ENCODE peak calls at places on chromosomes 13 and 19, in ten cellular contexts. One of them, this sample, is unnamed.

GRCh38 chr19:2164020-2164988 is 571 bp downstream of the DOT1L start:
- DNase-seq in ovary: no peak
- DNase-seq in GM23338: peak; percentile 57
- DNase-seq in transverse colon: no peak
- DNase-seq in heart right ventricle: no peak
- DNase-seq in CD8-positive, alpha-beta T cell: no peak
- DNase-seq in brain microvascular endothelial cell: no peak
- DNase-seq in A549: no peak
- DNase-seq in lower lobe of right lung: no peak
- DNase-seq in OCI-LY7: peak; percentile 61
- DNase-seq in this sample: no peak

GRCh38 chr19:1451916-1452801 is 2.2 kb downstream of the APC2 start:
- DNase-seq in ovary: no peak
- DNase-seq in GM23338: peak; percentile 79
- DNase-seq in transverse colon: no peak
- DNase-seq in heart right ventricle: no peak
- DNase-seq in CD8-positive, alpha-beta T cell: no peak
- DNase-seq in brain microvascular endothelial cell: no peak
- DNase-seq in A549: no peak
- DNase-seq in lower lobe of right lung: no peak
- DNase-seq in OCI-LY7: no peak
- DNase-seq in this sample: no peak

GRCh38 chr19:39413269-39413902 is 917 bp downstream of the PLEKHG2 start:
- DNase-seq in ovary: peak; percentile 83
- DNase-seq in GM23338: peak; percentile 74
- DNase-seq in transverse colon: peak; percentile 58
- DNase-seq in heart right ventricle: peak; percentile 81
- DNase-seq in CD8-positive, alpha-beta T cell: no peak
- DNase-seq in brain microvascular endothelial cell: no peak
- DNase-seq in A549: peak; percentile 74
- DNase-seq in lower lobe of right lung: peak; percentile 69
- DNase-seq in OCI-LY7: peak; percentile 52
- DNase-seq in this sample: peak; percentile 83

GRCh38 chr19:31138077-31138476 is 211.2 kb downstream of the TSHZ3 start:
- DNase-seq in ovary: no peak
- DNase-seq in GM23338: no peak
- DNase-seq in transverse colon: peak; percentile 26
- DNase-seq in heart right ventricle: no peak
- DNase-seq in CD8-positive, alpha-beta T cell: no peak
- DNase-seq in brain microvascular endothelial cell: no peak
- DNase-seq in A549: no peak
- DNase-seq in lower lobe of right lung: no peak
- DNase-seq in OCI-LY7: no peak
- DNase-seq in this sample: no peak

GRCh38 chr19:30312582-30313352 is 59.4 kb upstream of the ZNF536 start:
- DNase-seq in ovary: no peak
- DNase-seq in GM23338: peak; percentile 22
- DNase-seq in transverse colon: no peak
- DNase-seq in heart right ventricle: no peak
- DNase-seq in CD8-positive, alpha-beta T cell: no peak
- DNase-seq in brain microvascular endothelial cell: no peak
- DNase-seq in A549: peak; percentile 26
- DNase-seq in lower lobe of right lung: no peak
- DNase-seq in OCI-LY7: no peak
- DNase-seq in this sample: no peak

GRCh38 chr19:8340341-8341096 is 2.5 kb downstream of the KANK3 start:
- DNase-seq in ovary: peak; percentile 47
- DNase-seq in GM23338: peak; percentile 63
- DNase-seq in transverse colon: peak; percentile 30
- DNase-seq in heart right ventricle: peak; percentile 73
- DNase-seq in CD8-positive, alpha-beta T cell: no peak
- DNase-seq in brain microvascular endothelial cell: no peak
- DNase-seq in A549: no peak
- DNase-seq in lower lobe of right lung: peak; percentile 75
- DNase-seq in OCI-LY7: no peak
- DNase-seq in this sample: peak; percentile 76

GRCh38 chr19:48405850-48406249 is 12.4 kb downstream of the GRIN2D start:
- DNase-seq in ovary: no peak
- DNase-seq in GM23338: no peak
- DNase-seq in transverse colon: no peak
- DNase-seq in heart right ventricle: no peak
- DNase-seq in CD8-positive, alpha-beta T cell: no peak
- DNase-seq in brain microvascular endothelial cell: no peak
- DNase-seq in A549: no peak
- DNase-seq in lower lobe of right lung: no peak
- DNase-seq in OCI-LY7: no peak
- DNase-seq in this sample: no peak

GRCh38 chr19:46373573-46374359 is 26.9 kb downstream of the PPP5C start:
- DNase-seq in ovary: no peak
- DNase-seq in GM23338: peak; percentile 80
- DNase-seq in transverse colon: peak; percentile 94
- DNase-seq in heart right ventricle: peak; percentile 84
- DNase-seq in CD8-positive, alpha-beta T cell: no peak
- DNase-seq in brain microvascular endothelial cell: peak; percentile 68
- DNase-seq in A549: peak; percentile 88
- DNase-seq in lower lobe of right lung: peak; percentile 93
- DNase-seq in OCI-LY7: no peak
- DNase-seq in this sample: peak; percentile 85

GRCh38 chr13:88068316-88068715 is 397.1 kb downstream of the SLITRK5 start:
- DNase-seq in ovary: no peak
- DNase-seq in GM23338: no peak
- DNase-seq in transverse colon: no peak
- DNase-seq in heart right ventricle: no peak
- DNase-seq in CD8-positive, alpha-beta T cell: no peak
- DNase-seq in brain microvascular endothelial cell: no peak
- DNase-seq in A549: no peak
- DNase-seq in lower lobe of right lung: no peak
- DNase-seq in OCI-LY7: no peak
- DNase-seq in this sample: no peak

GRCh38 chr13:110264685-110265275 is 42.2 kb downstream of the COL4A1 start:
- DNase-seq in ovary: no peak
- DNase-seq in GM23338: no peak
- DNase-seq in transverse colon: no peak
- DNase-seq in heart right ventricle: no peak
- DNase-seq in CD8-positive, alpha-beta T cell: no peak
- DNase-seq in brain microvascular endothelial cell: no peak
- DNase-seq in A549: no peak
- DNase-seq in lower lobe of right lung: no peak
- DNase-seq in OCI-LY7: no peak
- DNase-seq in this sample: no peak

GRCh38 chr13:110265682-110266430 is 41.1 kb downstream of the COL4A1 start:
- DNase-seq in ovary: no peak
- DNase-seq in GM23338: no peak
- DNase-seq in transverse colon: no peak
- DNase-seq in heart right ventricle: peak; percentile 60
- DNase-seq in CD8-positive, alpha-beta T cell: no peak
- DNase-seq in brain microvascular endothelial cell: no peak
- DNase-seq in A549: no peak
- DNase-seq in lower lobe of right lung: no peak
- DNase-seq in OCI-LY7: no peak
- DNase-seq in this sample: peak; percentile 62

GRCh38 chr13:110266983-110267382 is 40.0 kb downstream of the COL4A1 start:
- DNase-seq in ovary: no peak
- DNase-seq in GM23338: peak; percentile 60
- DNase-seq in transverse colon: no peak
- DNase-seq in heart right ventricle: no peak
- DNase-seq in CD8-positive, alpha-beta T cell: no peak
- DNase-seq in brain microvascular endothelial cell: no peak
- DNase-seq in A549: no peak
- DNase-seq in lower lobe of right lung: no peak
- DNase-seq in OCI-LY7: no peak
- DNase-seq in this sample: no peak

GRCh38 chr13:110265341-110265681 is 41.6 kb downstream of the COL4A1 start:
- DNase-seq in ovary: no peak
- DNase-seq in GM23338: no peak
- DNase-seq in transverse colon: no peak
- DNase-seq in heart right ventricle: no peak
- DNase-seq in CD8-positive, alpha-beta T cell: no peak
- DNase-seq in brain microvascular endothelial cell: no peak
- DNase-seq in A549: no peak
- DNase-seq in lower lobe of right lung: no peak
- DNase-seq in OCI-LY7: no peak
- DNase-seq in this sample: no peak

GRCh38 chr13:110266431-110266809 is 40.5 kb downstream of the COL4A1 start:
- DNase-seq in ovary: no peak
- DNase-seq in GM23338: no peak
- DNase-seq in transverse colon: no peak
- DNase-seq in heart right ventricle: no peak
- DNase-seq in CD8-positive, alpha-beta T cell: no peak
- DNase-seq in brain microvascular endothelial cell: no peak
- DNase-seq in A549: no peak
- DNase-seq in lower lobe of right lung: no peak
- DNase-seq in OCI-LY7: no peak
- DNase-seq in this sample: no peak
- H3K27ac ChIP-seq in ovary: no peak overlapping the region
- H3K27ac ChIP-seq in GM23338: peak overlapping the region; percentile 59
- H3K27ac ChIP-seq in transverse colon: peak overlapping the region; percentile 66
- H3K27ac ChIP-seq in heart right ventricle: peak overlapping the region; percentile 63
- H3K27ac ChIP-seq in CD8-positive, alpha-beta T cell: no peak overlapping the region
- H3K27ac ChIP-seq in brain microvascular endothelial cell: peak overlapping the region; percentile 38
- H3K27ac ChIP-seq in A549: no peak overlapping the region
- H3K27ac ChIP-seq in lower lobe of right lung: peak overlapping the region; percentile 42
- H3K27ac ChIP-seq in OCI-LY7: no peak overlapping the region
- H3K27ac ChIP-seq in this sample: peak overlapping the region; percentile 84

DNA sequence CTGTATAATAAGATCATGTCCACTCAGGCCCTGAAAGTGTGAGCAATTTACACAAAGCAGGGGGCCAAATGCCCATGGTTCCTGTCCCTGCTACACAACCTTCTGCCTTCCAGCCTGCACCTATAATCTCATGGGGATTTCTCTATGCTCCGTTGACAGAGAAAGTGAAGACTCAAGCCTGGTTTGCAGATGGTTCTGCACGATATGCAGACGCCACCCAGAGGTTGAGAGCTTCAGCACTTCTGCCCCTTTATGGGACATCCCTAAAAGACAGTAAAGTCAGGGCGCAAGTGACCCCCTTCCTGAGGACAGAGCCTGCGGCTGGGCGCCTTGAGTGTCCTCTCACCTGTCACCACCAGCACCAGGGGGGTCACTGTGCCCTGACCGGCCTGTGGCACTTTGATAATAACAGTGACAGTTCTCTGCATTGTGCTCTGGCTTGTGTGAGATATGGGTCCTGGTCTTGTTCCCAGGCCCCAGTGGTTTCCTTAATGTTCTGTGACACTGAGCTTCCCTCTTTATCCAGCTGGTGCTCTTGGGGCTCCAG is 15.1 kb downstream of the LILRA5 start:
- DNase-seq in ovary: no peak
- DNase-seq in GM23338: peak; percentile 27
- DNase-seq in transverse colon: no peak
- DNase-seq in heart right ventricle: no peak
- DNase-seq in CD8-positive, alpha-beta T cell: no peak
- DNase-seq in brain microvascular endothelial cell: no peak
- DNase-seq in A549: no peak
- DNase-seq in lower lobe of right lung: no peak
- DNase-seq in OCI-LY7: peak; percentile 37
- DNase-seq in this sample: no peak
- TF ChIP-seq CTCF in ovary: no peak
- TF ChIP-seq CTCF in GM23338: peak; percentile 34
- TF ChIP-seq CTCF in transverse colon: no peak
- TF ChIP-seq CTCF in heart right ventricle: no peak
- TF ChIP-seq CTCF in CD8-positive, alpha-beta T cell: no peak
- TF ChIP-seq CTCF in brain microvascular endothelial cell: peak; percentile 24
- TF ChIP-seq CTCF in A549: no peak
- TF ChIP-seq CTCF in lower lobe of right lung: no peak
- TF ChIP-seq CTCF in OCI-LY7: peak; percentile 66
- TF ChIP-seq CTCF in this sample: no peak

DNA sequence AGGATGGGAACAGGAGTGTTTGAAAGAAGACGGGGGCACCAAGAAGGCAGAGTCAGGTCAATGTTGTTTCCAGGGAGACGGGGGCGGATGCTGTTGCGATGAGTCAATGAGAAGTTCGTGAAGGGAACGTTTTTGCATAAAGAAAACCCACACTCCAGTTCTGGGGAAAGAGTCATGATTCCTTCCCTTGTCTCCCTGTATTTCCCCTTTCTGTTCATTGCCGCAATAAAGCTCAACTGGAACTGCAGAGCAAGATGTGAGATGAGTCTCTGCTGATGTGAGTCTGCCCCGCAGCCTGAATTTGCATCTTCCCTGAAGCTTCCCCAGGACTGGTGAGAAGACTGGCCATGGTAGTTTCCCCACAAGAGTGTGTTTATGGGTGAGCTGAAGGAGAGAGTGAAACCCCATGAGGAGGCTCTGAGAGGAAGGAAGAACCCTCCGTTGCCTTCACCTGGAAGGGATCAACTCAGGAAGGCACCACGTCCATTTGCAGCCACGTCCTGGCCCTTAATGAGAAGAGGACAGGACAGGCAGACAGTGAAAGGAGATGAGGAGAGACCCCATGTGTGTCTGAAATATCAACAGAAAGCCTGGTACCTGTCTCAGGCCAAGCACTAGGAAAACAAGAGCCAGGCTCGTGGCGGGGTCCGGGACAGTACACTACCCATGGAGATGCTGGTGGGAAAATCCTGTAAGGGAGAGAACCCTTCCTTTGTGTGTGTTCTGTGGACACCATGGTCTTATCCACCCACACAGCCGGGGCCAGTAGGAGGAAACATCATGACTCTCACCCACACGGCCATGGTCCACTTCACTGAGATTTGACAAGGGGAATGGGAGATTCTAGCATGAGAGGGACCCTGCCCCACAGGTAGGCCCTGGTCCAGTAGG is 13.7 kb downstream of the LILRA1 start:
- DNase-seq in ovary: no peak
- DNase-seq in GM23338: no peak
- DNase-seq in transverse colon: no peak
- DNase-seq in heart right ventricle: no peak
- DNase-seq in CD8-positive, alpha-beta T cell: no peak
- DNase-seq in brain microvascular endothelial cell: no peak
- DNase-seq in A549: no peak
- DNase-seq in lower lobe of right lung: no peak
- DNase-seq in OCI-LY7: no peak
- DNase-seq in this sample: no peak
- H3K4me3 ChIP-seq in ovary: no peak overlapping the region
- H3K4me3 ChIP-seq in GM23338: no peak overlapping the region
- H3K4me3 ChIP-seq in transverse colon: no peak overlapping the region
- H3K4me3 ChIP-seq in heart right ventricle: no peak overlapping the region
- H3K4me3 ChIP-seq in CD8-positive, alpha-beta T cell: no peak overlapping the region
- H3K4me3 ChIP-seq in brain microvascular endothelial cell: no peak overlapping the region
- H3K4me3 ChIP-seq in A549: no peak overlapping the region
- H3K4me3 ChIP-seq in lower lobe of right lung: no peak overlapping the region
- H3K4me3 ChIP-seq in OCI-LY7: no peak overlapping the region
- H3K4me3 ChIP-seq in this sample: no peak overlapping the region

GRCh38 chr19:15280915-15281683 is 48.9 kb upstream of the EPHX3 start:
- DNase-seq in ovary: peak; percentile 78
- DNase-seq in GM23338: no peak
- DNase-seq in transverse colon: peak; percentile 69
- DNase-seq in heart right ventricle: peak; percentile 88
- DNase-seq in CD8-positive, alpha-beta T cell: no peak
- DNase-seq in brain microvascular endothelial cell: peak; percentile 69
- DNase-seq in A549: no peak
- DNase-seq in lower lobe of right lung: peak; percentile 80
- DNase-seq in OCI-LY7: no peak
- DNase-seq in this sample: peak; percentile 91
- H3K27ac ChIP-seq in ovary: no peak overlapping the region
- H3K27ac ChIP-seq in GM23338: peak overlapping the region; percentile 87
- H3K27ac ChIP-seq in transverse colon: peak overlapping the region; percentile 71
- H3K27ac ChIP-seq in heart right ventricle: peak overlapping the region; percentile 81
- H3K27ac ChIP-seq in CD8-positive, alpha-beta T cell: no peak overlapping the region
- H3K27ac ChIP-seq in brain microvascular endothelial cell: peak overlapping the region; percentile 14
- H3K27ac ChIP-seq in A549: peak overlapping the region; percentile 84
- H3K27ac ChIP-seq in lower lobe of right lung: peak overlapping the region; percentile 52
- H3K27ac ChIP-seq in OCI-LY7: no peak overlapping the region
- H3K27ac ChIP-seq in this sample: peak overlapping the region; percentile 86

GRCh38 chr13:26962671-26963070 is 202.1 kb upstream of the GPR12 start:
- DNase-seq in ovary: no peak
- DNase-seq in GM23338: no peak
- DNase-seq in transverse colon: no peak
- DNase-seq in heart right ventricle: no peak
- DNase-seq in CD8-positive, alpha-beta T cell: no peak
- DNase-seq in brain microvascular endothelial cell: no peak
- DNase-seq in A549: no peak
- DNase-seq in lower lobe of right lung: no peak
- DNase-seq in OCI-LY7: no peak
- DNase-seq in this sample: no peak
- TF ChIP-seq CTCF in ovary: no peak
- TF ChIP-seq CTCF in GM23338: no peak
- TF ChIP-seq CTCF in transverse colon: no peak
- TF ChIP-seq CTCF in heart right ventricle: no peak
- TF ChIP-seq CTCF in CD8-positive, alpha-beta T cell: no peak
- TF ChIP-seq CTCF in brain microvascular endothelial cell: no peak
- TF ChIP-seq CTCF in A549: no peak
- TF ChIP-seq CTCF in lower lobe of right lung: no peak
- TF ChIP-seq CTCF in OCI-LY7: no peak
- TF ChIP-seq CTCF in this sample: no peak